ENCODE peak calls at places on chromosomes 11 and 22, in six cellular contexts. One of them, this sample, is unnamed.

GRCh38 chr11:8192016-8192895 is 23.4 kb upstream of the RIC3 start:
- DNase-seq in IMR-90: peak
- DNase-seq in ovary: peak
- DNase-seq in transverse colon: peak
- DNase-seq in cardiac fibroblast: peak
- DNase-seq in uterus: peak
- DNase-seq in this sample: peak

GRCh38 chr11:92845390-92846185 is 123.9 kb upstream of the MTNR1B start:
- DNase-seq in ovary: no peak
- DNase-seq in transverse colon: no peak
- DNase-seq in IMR-90: no peak
- DNase-seq in uterus: no peak
- DNase-seq in cardiac fibroblast: no peak
- DNase-seq in this sample: no peak

GRCh38 chr22:40746428-40747220 is 67.3 kb downstream of the MCHR1 start:
- DNase-seq in IMR-90: peak
- DNase-seq in uterus: no peak
- DNase-seq in transverse colon: no peak
- DNase-seq in cardiac fibroblast: no peak
- DNase-seq in ovary: no peak
- DNase-seq in this sample: no peak

GRCh38 chr11:15793032-15793996 is 563.0 kb downstream of the SOX6 start:
- DNase-seq in uterus: no peak
- DNase-seq in IMR-90: peak
- DNase-seq in transverse colon: no peak
- DNase-seq in ovary: no peak
- DNase-seq in cardiac fibroblast: peak
- DNase-seq in this sample: no peak

GRCh38 chr11:116605543-116605942 is 167.2 kb downstream of the BUD13 start:
- DNase-seq in ovary: no peak
- DNase-seq in cardiac fibroblast: peak
- DNase-seq in uterus: no peak
- DNase-seq in transverse colon: peak
- DNase-seq in IMR-90: peak
- DNase-seq in this sample: peak

GRCh38 chr11:45042560-45042959 is 91.9 kb upstream of the TP53I11 start:
- DNase-seq in uterus: no peak
- DNase-seq in IMR-90: no peak
- DNase-seq in ovary: no peak
- DNase-seq in transverse colon: no peak
- DNase-seq in cardiac fibroblast: peak
- DNase-seq in this sample: no peak

GRCh38 chr11:79485694-79486093 is 44.9 kb upstream of the TENM4 start:
- DNase-seq in uterus: no peak
- DNase-seq in IMR-90: no peak
- DNase-seq in ovary: no peak
- DNase-seq in transverse colon: no peak
- DNase-seq in cardiac fibroblast: no peak
- DNase-seq in this sample: no peak

GRCh38 chr11:65274734-65275682 is 13.2 kb downstream of the POLA2 start:
- DNase-seq in transverse colon: peak
- DNase-seq in uterus: peak
- DNase-seq in IMR-90: peak
- DNase-seq in cardiac fibroblast: peak
- DNase-seq in ovary: peak
- DNase-seq in this sample: no peak

GRCh38 chr11:7591992-7592391 is 78.2 kb downstream of the PPFIBP2 start:
- DNase-seq in cardiac fibroblast: no peak
- DNase-seq in ovary: no peak
- DNase-seq in IMR-90: no peak
- DNase-seq in transverse colon: no peak
- DNase-seq in uterus: no peak
- DNase-seq in this sample: no peak

GRCh38 chr22:44166448-44166847 is 14.3 kb upstream of the PARVG start:
- DNase-seq in ovary: no peak
- DNase-seq in uterus: no peak
- DNase-seq in IMR-90: no peak
- DNase-seq in transverse colon: no peak
- DNase-seq in cardiac fibroblast: no peak
- DNase-seq in this sample: no peak

GRCh38 chr11:27857014-27857413 is 156.8 kb upstream of the BDNF start:
- DNase-seq in cardiac fibroblast: no peak
- DNase-seq in ovary: no peak
- DNase-seq in uterus: no peak
- DNase-seq in IMR-90: no peak
- DNase-seq in transverse colon: no peak
- DNase-seq in this sample: no peak

GRCh38 chr22:36546092-36546804 is 17.3 kb upstream of the EIF3D start:
- DNase-seq in IMR-90: peak
- DNase-seq in transverse colon: peak
- DNase-seq in cardiac fibroblast: peak
- DNase-seq in uterus: no peak
- DNase-seq in ovary: no peak
- DNase-seq in this sample: peak

GRCh38 chr22:30420401-30421178 is 5.0 kb upstream of the MTFP1 start:
- DNase-seq in transverse colon: no peak
- DNase-seq in IMR-90: peak
- DNase-seq in ovary: no peak
- DNase-seq in uterus: no peak
- DNase-seq in cardiac fibroblast: peak
- DNase-seq in this sample: no peak

GRCh38 chr11:61737131-61737530 is 15.3 kb upstream of the MYRF start:
- DNase-seq in transverse colon: no peak
- DNase-seq in IMR-90: no peak
- DNase-seq in uterus: no peak
- DNase-seq in cardiac fibroblast: no peak
- DNase-seq in ovary: no peak
- DNase-seq in this sample: peak

GRCh38 chr11:124536520-124536919 is 6.9 kb downstream of the OR8B12 start:
- DNase-seq in IMR-90: peak
- DNase-seq in ovary: no peak
- DNase-seq in cardiac fibroblast: peak
- DNase-seq in uterus: no peak
- DNase-seq in transverse colon: peak
- DNase-seq in this sample: peak

GRCh38 chr22:42696331-42696967 is 24.2 kb downstream of the A4GALT start:
- DNase-seq in uterus: no peak
- DNase-seq in transverse colon: no peak
- DNase-seq in IMR-90: no peak
- DNase-seq in cardiac fibroblast: no peak
- DNase-seq in ovary: no peak
- DNase-seq in this sample: no peak

GRCh38 chr11:35152575-35152974 is 13.6 kb downstream of the CD44 start:
- DNase-seq in ovary: no peak
- DNase-seq in transverse colon: no peak
- DNase-seq in IMR-90: no peak
- DNase-seq in cardiac fibroblast: no peak
- DNase-seq in uterus: no peak
- DNase-seq in this sample: no peak

GRCh38 chr11:1839924-1840779 is 1.4 kb downstream of the TNNI2 start:
- DNase-seq in cardiac fibroblast: no peak
- DNase-seq in ovary: no peak
- DNase-seq in IMR-90: no peak
- DNase-seq in transverse colon: peak
- DNase-seq in uterus: no peak
- DNase-seq in this sample: no peak

GRCh38 chr11:112172362-112172994 is 2.8 kb upstream of the BCO2 start:
- DNase-seq in transverse colon: no peak
- DNase-seq in ovary: no peak
- DNase-seq in IMR-90: peak
- DNase-seq in cardiac fibroblast: no peak
- DNase-seq in uterus: no peak
- DNase-seq in this sample: no peak

GRCh38 chr11:132158091-132158490 is 787.7 kb downstream of the NTM start:
- DNase-seq in transverse colon: no peak
- DNase-seq in uterus: no peak
- DNase-seq in IMR-90: peak
- DNase-seq in ovary: no peak
- DNase-seq in cardiac fibroblast: peak
- DNase-seq in this sample: peak

GRCh38 chr11:8812438-8812837 is 98.6 kb upstream of the AKIP1 start:
- DNase-seq in cardiac fibroblast: peak
- DNase-seq in transverse colon: no peak
- DNase-seq in uterus: peak
- DNase-seq in ovary: peak
- DNase-seq in IMR-90: no peak
- DNase-seq in this sample: no peak

GRCh38 chr11:116782728-116783127 is 5.1 kb downstream of the ZPR1 start:
- DNase-seq in transverse colon: no peak
- DNase-seq in cardiac fibroblast: peak
- DNase-seq in ovary: no peak
- DNase-seq in uterus: no peak
- DNase-seq in IMR-90: peak
- DNase-seq in this sample: no peak

GRCh38 chr11:119651802-119652584 is 77.0 kb downstream of the NECTIN1 start:
- DNase-seq in IMR-90: no peak
- DNase-seq in uterus: no peak
- DNase-seq in ovary: no peak
- DNase-seq in cardiac fibroblast: no peak
- DNase-seq in transverse colon: no peak
- DNase-seq in this sample: no peak

GRCh38 chr11:64767344-64768299 is 7.8 kb upstream of the PYGM start:
- DNase-seq in ovary: peak
- DNase-seq in transverse colon: peak
- DNase-seq in cardiac fibroblast: peak
- DNase-seq in uterus: peak
- DNase-seq in IMR-90: peak
- DNase-seq in this sample: peak

GRCh38 chr22:38505595-38506117 is 455 bp downstream of the DDX17 start:
- DNase-seq in uterus: peak
- DNase-seq in ovary: peak
- DNase-seq in transverse colon: peak
- DNase-seq in IMR-90: peak
- DNase-seq in cardiac fibroblast: peak
- DNase-seq in this sample: no peak

GRCh38 chr11:9772218-9772617 is 108.3 kb downstream of the SWAP70 start:
- DNase-seq in IMR-90: no peak
- DNase-seq in cardiac fibroblast: no peak
- DNase-seq in transverse colon: no peak
- DNase-seq in ovary: no peak
- DNase-seq in uterus: no peak
- DNase-seq in this sample: no peak

GRCh38 chr11:64918056-64918455 is 1.0 kb upstream of the ATG2A start:
- DNase-seq in cardiac fibroblast: peak
- DNase-seq in ovary: no peak
- DNase-seq in uterus: no peak
- DNase-seq in IMR-90: peak
- DNase-seq in transverse colon: no peak
- DNase-seq in this sample: peak

GRCh38 chr22:46652930-46653331 is 32.7 kb downstream of the GRAMD4 start:
- DNase-seq in uterus: no peak
- DNase-seq in transverse colon: no peak
- DNase-seq in IMR-90: peak
- DNase-seq in ovary: no peak
- DNase-seq in cardiac fibroblast: peak
- DNase-seq in this sample: no peak
- H3K4me3 ChIP-seq in uterus: no peak
- H3K4me3 ChIP-seq in transverse colon: no peak
- H3K4me3 ChIP-seq in IMR-90: no peak
- H3K4me3 ChIP-seq in ovary: no peak
- H3K4me3 ChIP-seq in cardiac fibroblast: no peak
- H3K4me3 ChIP-seq in this sample: no peak

DNA sequence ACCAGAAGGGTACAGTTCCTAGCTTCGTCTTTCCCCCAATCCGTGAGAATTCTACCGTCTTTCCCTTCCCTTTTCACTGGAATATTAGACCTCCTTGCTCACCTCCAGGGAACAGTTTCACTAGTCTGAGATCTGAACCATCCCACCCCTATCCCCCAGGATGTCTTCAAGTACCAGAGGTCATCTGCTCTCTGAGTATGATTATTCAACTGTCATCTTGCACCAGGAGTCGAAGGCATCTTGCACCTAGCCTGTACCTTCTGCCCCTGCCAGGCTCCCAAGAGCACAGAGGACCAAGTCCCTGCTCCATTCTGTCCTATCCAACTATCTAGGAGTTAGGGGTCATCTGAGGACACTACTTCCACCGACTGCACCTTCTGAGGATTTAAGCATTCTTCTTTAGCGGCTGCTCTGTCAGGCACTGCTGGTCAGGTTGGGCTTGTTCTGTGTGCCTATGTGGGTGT is 804 bp downstream of the ACER3 start:
- DNase-seq in IMR-90: no peak
- DNase-seq in transverse colon: no peak
- DNase-seq in cardiac fibroblast: no peak
- DNase-seq in ovary: no peak
- DNase-seq in uterus: no peak
- DNase-seq in this sample: no peak
- H3K4me3 ChIP-seq in IMR-90: peak
- H3K4me3 ChIP-seq in transverse colon: peak
- H3K4me3 ChIP-seq in cardiac fibroblast: peak
- H3K4me3 ChIP-seq in ovary: peak
- H3K4me3 ChIP-seq in uterus: peak
- H3K4me3 ChIP-seq in this sample: peak

GRCh38 chr11:60363542-60364525 is 14.5 kb upstream of the MS4A7 start:
- DNase-seq in ovary: peak
- DNase-seq in transverse colon: peak
- DNase-seq in uterus: peak
- DNase-seq in IMR-90: peak
- DNase-seq in cardiac fibroblast: peak
- DNase-seq in this sample: peak
- H3K4me3 ChIP-seq in ovary: no peak
- H3K4me3 ChIP-seq in transverse colon: no peak
- H3K4me3 ChIP-seq in uterus: no peak
- H3K4me3 ChIP-seq in IMR-90: no peak
- H3K4me3 ChIP-seq in cardiac fibroblast: no peak
- H3K4me3 ChIP-seq in this sample: no peak

GRCh38 chr22:50471197-50471847 is 3.5 kb downstream of the SBF1 start:
- DNase-seq in uterus: no peak
- DNase-seq in cardiac fibroblast: no peak
- DNase-seq in transverse colon: no peak
- DNase-seq in IMR-90: no peak
- DNase-seq in ovary: no peak
- DNase-seq in this sample: no peak

GRCh38 chr22:50468626-50469025 is 6.2 kb downstream of the SBF1 start:
- DNase-seq in ovary: no peak
- DNase-seq in uterus: no peak
- DNase-seq in IMR-90: no peak
- DNase-seq in cardiac fibroblast: no peak
- DNase-seq in transverse colon: no peak
- DNase-seq in this sample: no peak

GRCh38 chr22:50471962-50472361 is 2.9 kb downstream of the SBF1 start:
- DNase-seq in transverse colon: no peak
- DNase-seq in cardiac fibroblast: no peak
- DNase-seq in uterus: no peak
- DNase-seq in IMR-90: no peak
- DNase-seq in ovary: no peak
- DNase-seq in this sample: no peak

GRCh38 chr22:50469377-50470305 is 5.2 kb downstream of the SBF1 start:
- DNase-seq in cardiac fibroblast: peak
- DNase-seq in IMR-90: peak
- DNase-seq in uterus: no peak
- DNase-seq in ovary: no peak
- DNase-seq in transverse colon: peak
- DNase-seq in this sample: peak

DNA sequence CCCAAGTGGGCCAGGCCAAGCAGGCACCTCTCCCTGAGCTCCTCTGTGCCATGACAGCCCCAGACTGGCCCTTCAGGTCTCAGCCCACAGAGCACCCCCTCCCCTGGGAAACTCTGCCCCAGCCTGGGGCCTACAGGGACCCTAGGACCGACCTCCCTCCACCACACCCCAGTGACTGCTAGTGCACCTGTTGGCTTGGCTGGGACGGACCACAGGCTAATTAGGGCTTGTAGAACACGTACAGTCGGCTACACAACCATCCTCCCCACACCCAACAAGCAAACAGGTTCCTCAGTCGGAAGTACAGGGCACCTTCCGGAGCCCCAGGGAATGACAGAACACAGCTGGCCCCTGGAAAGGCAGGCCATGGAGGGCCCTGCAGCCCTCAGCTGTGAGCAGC is 4.3 kb downstream of the SBF1 start:
- DNase-seq in ovary: no peak
- DNase-seq in cardiac fibroblast: no peak
- DNase-seq in IMR-90: no peak
- DNase-seq in uterus: no peak
- DNase-seq in transverse colon: peak
- DNase-seq in this sample: peak
- H3K4me3 ChIP-seq in ovary: no peak
- H3K4me3 ChIP-seq in cardiac fibroblast: no peak
- H3K4me3 ChIP-seq in IMR-90: no peak
- H3K4me3 ChIP-seq in uterus: no peak
- H3K4me3 ChIP-seq in transverse colon: peak
- H3K4me3 ChIP-seq in this sample: peak

This sample was measured in Jurkat, Clone E6-1.